ENCODE peak calls at places on chromosomes 1 and 21, in eight cellular contexts. Y is CD8-positive, alpha-beta T cell; E is Peyer's patch; S is spleen; N is A549; J is suprapubic skin; A is stomach; L is fibroblast of lung. O is an unnamed sample.

GRCh38 chr1:30879126-30879786 is 29.3 kb downstream of the SDC3 start:
- DNase-seq in N (no peak), L (peak; percentile 29), S (no peak), J (no peak), E (no peak), A (peak; percentile 40), Y (no peak), O (no peak)

GRCh38 chr1:94989911-94990463 is 63.1 kb upstream of the CNN3 start:
- DNase-seq in L (no peak), J (no peak), Y (no peak), A (no peak), E (no peak), S (no peak), N (no peak), O (no peak)

GRCh38 chr1:101073836-101074235 is 48.3 kb upstream of the DPH5 start:
- DNase-seq in N (no peak), J (no peak), Y (no peak), A (no peak), S (no peak), L (no peak), E (no peak), O (no peak)

GRCh38 chr1:114128293-114128692 is 25.4 kb downstream of the SYT6 start:
- DNase-seq in E (no peak), Y (no peak), A (no peak), S (peak; percentile 49), J (no peak), L (no peak), N (no peak), O (no peak)

GRCh38 chr1:10078494-10078893 is 45.7 kb downstream of the UBE4B start:
- DNase-seq in N (no peak), Y (no peak), E (no peak), L (no peak), S (no peak), A (no peak), J (no peak), O (no peak)

GRCh38 chr1:160163612-160164011 is 12.2 kb downstream of the ATP1A4 start:
- DNase-seq in J (no peak), L (no peak), E (no peak), Y (no peak), N (no peak), A (no peak), S (no peak), O (no peak)

GRCh38 chr1:227370463-227371254 is 52.4 kb upstream of the CDC42BPA start:
- DNase-seq in N (no peak), L (peak; percentile 69), Y (no peak), S (no peak), E (no peak), J (no peak), A (no peak), O (no peak)

GRCh38 chr1:162561037-162561615 is 396 bp upstream of the UAP1 start:
- DNase-seq in A (peak; percentile 99), N (peak; percentile 89), J (peak; percentile 99), E (peak; percentile 98), Y (peak; percentile 99), L (peak; percentile 96), S (peak; percentile 100), O (peak; percentile 99)

GRCh38 chr1:184362876-184363275 is 24.0 kb upstream of the C1orf21 start:
- DNase-seq in J (no peak), E (no peak), L (no peak), S (no peak), N (no peak), Y (no peak), A (no peak), O (no peak)

GRCh38 chr1:161378014-161378413 is 10.3 kb upstream of the CFAP126 start:
- DNase-seq in A (no peak), Y (no peak), L (no peak), E (no peak), N (no peak), J (no peak), S (no peak), O (no peak)

GRCh38 chr21:43303240-43304178 is 123.4 kb downstream of the SIK1 start:
- DNase-seq in S (peak; percentile 66), Y (no peak), L (no peak), A (no peak), E (no peak), N (no peak), J (peak; percentile 63), O (no peak)

DNA sequence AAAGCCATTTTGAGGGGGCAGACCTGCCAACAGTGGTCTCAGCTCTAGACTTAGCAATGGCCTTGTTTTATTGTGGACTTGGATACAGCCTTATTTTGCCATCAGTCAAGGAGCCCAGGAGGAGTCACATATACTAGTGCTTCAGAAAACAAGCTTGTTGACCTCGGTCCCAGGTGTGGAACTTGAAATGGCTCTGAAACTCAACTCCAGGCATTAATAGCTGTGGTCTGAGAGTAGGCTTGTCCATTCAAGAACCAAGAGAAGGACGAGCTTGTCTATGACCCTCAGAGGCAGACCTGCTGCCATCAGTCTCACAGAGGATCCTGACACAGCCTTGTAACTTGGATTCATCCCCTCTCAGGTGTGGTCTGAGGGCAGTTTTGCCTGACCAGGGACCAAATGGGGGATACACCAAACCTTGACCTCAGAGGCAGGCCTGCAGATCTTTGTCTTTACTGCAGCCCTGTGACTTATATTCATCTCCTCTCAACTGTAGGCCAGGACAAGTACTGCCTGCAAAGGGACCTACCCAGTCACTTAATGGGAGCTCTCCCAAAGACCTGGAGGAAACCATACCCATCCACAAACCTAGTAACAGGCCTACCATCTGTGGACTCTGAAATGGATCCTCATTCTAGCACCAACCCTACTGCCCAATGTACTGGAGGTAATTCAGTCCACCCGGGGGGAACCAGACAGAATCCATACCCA is 33.1 kb downstream of the OR6Y1 start:
- DNase-seq in L (no peak), Y (no peak), E (no peak), A (no peak), J (no peak), S (no peak), N (no peak), O (no peak)
- TF ChIP-seq CTCF in L (no peak), Y (no peak), E (no peak), A (no peak), J (no peak), S (no peak), N (no peak), O (no peak)

GRCh38 chr1:20712210-20712577 is 5.6 kb downstream of the KIF17 start:
- DNase-seq in Y (no peak), E (no peak), N (no peak), L (no peak), A (no peak), S (no peak), J (no peak), O (no peak)
- H3K27ac ChIP-seq in Y (no peak overlapping the region), E (no peak overlapping the region), N (no peak overlapping the region), L (no peak overlapping the region), A (no peak overlapping the region), S (no peak overlapping the region), J (no peak overlapping the region), O (no peak overlapping the region)

DNA sequence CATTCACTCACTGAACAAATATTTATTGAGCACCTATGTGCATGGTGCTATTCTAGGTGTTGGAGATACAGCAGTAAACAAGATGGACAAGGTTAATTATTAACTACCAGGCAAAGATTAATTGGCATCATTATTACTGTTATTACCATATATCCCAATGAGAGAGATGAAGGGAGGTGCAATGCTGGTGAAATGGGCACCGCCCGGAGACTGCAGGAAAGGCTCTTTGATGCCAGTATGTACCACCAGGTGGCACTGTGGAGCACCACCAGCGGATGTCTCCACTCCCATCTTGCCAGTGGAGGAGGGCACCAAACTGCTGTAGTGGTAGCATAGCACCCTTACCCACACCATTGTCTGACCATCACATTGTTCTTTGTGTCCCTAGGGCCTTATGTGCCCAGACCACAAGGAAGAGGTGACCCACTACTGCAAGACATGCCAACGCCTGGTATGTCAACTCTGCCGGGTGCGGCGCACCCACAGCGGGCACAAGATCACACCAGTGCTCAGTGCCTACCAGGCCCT is 3.0 kb downstream of the TRIM46 start:
- DNase-seq in J (peak; percentile 89), Y (peak; percentile 91), A (peak; percentile 96), L (peak; percentile 50), E (peak; percentile 81), S (peak; percentile 93), N (peak; percentile 97), O (peak; percentile 81)
- TF ChIP-seq CTCF in J (peak; percentile 95), Y (peak; percentile 89), A (peak; percentile 64), L (peak; percentile 95), E (peak; percentile 94), S (peak; percentile 95), N (peak; percentile 86), O (peak; percentile 92)

GRCh38 chr1:205271277-205271676 is 43.5 kb downstream of the TMCC2 start:
- DNase-seq in L (peak; percentile 52), J (no peak), N (no peak), A (no peak), S (no peak), Y (no peak), E (no peak), O (no peak)
- H3K27ac ChIP-seq in L (no peak overlapping the region), J (no peak overlapping the region), N (no peak overlapping the region), A (no peak overlapping the region), S (no peak overlapping the region), Y (no peak overlapping the region), E (no peak overlapping the region), O (no peak overlapping the region)

DNA sequence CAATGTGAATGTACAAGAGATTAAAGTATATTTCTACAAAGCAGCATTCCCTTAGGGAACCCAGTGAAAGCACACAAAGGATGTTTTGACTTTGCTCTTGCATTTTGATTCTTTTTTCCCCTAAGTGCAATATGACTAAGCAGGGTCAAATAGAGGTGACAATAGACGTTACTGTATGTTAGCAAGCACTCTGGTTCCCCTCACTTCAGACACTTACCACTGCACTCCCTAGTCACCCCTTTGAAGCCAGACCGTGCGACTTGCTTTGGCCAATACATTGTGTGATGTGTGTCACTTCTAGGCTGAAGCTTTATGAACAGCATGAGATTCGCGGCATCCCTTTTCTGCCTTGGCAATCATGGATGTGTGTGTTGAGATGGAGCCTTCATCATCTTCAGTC is 209.7 kb downstream of the RHOU start:
- DNase-seq in S (no peak), L (peak; percentile 35), A (no peak), E (no peak), J (no peak), Y (no peak), N (no peak), O (peak; percentile 54)
- TF ChIP-seq CTCF in S (no peak), L (no peak), A (no peak), E (no peak), J (no peak), Y (no peak), N (no peak), O (no peak)

GRCh38 chr1:208233978-208234377 is 10.2 kb downstream of the PLXNA2 start:
- DNase-seq in L (no peak), E (no peak), J (no peak), A (no peak), N (no peak), S (no peak), Y (no peak), O (no peak)
- H3K27ac ChIP-seq in L (no peak overlapping the region), E (peak overlapping the region; percentile 47), J (no peak overlapping the region), A (peak overlapping the region; percentile 70), N (no peak overlapping the region), S (no peak overlapping the region), Y (no peak overlapping the region), O (peak overlapping the region; percentile 88)

GRCh38 chr1:234123867-234124266 is 219.4 kb downstream of the SLC35F3 start:
- DNase-seq in L (peak; percentile 17), Y (no peak), J (no peak), S (no peak), A (no peak), N (no peak), E (no peak), O (no peak)

GRCh38 chr1:234120327-234120944 is 216.0 kb downstream of the SLC35F3 start:
- DNase-seq in J (no peak), S (no peak), Y (no peak), E (no peak), A (no peak), L (no peak), N (no peak), O (no peak)

GRCh38 chr1:234125714-234126113 is 221.2 kb downstream of the SLC35F3 start:
- DNase-seq in N (no peak), E (no peak), L (no peak), S (no peak), Y (no peak), A (no peak), J (no peak), O (no peak)

GRCh38 chr1:234125283-234125682 is 220.8 kb downstream of the SLC35F3 start:
- DNase-seq in E (no peak), S (no peak), L (peak; percentile 51), Y (no peak), J (no peak), N (no peak), A (no peak), O (no peak)
- TF ChIP-seq CTCF in E (no peak), S (no peak), L (no peak), Y (no peak), J (no peak), N (peak; percentile 44), A (no peak), O (no peak)

O was measured in coronary artery.